ENCODE peak calls at places on chromosomes 16 and 17, in five cellular contexts. Z is psoas muscle, J is bronchial epithelial cell, Y is lung, H is sigmoid colon. R is an unnamed sample.

GRCh38 chr16:84885024-84885910 is 65.5 kb downstream of the CRISPLD2 start:
- DNase-seq in Z (no peak), J (no peak), Y (no peak), H (no peak), R (no peak)

GRCh38 chr17:77327181-77327565 is 186.4 kb downstream of the SEC14L1 start:
- DNase-seq in H (peak), J (no peak), Z (no peak), Y (peak), R (peak)

GRCh38 chr16:1167276-1168107 is 14.6 kb downstream of the CACNA1H start:
- DNase-seq in J (no peak), Y (peak), Z (no peak), H (no peak), R (no peak)

GRCh38 chr17:16512011-16512410 is 20.0 kb upstream of the LRRC75A start:
- DNase-seq in J (no peak), Z (no peak), H (no peak), Y (no peak), R (no peak)

GRCh38 chr16:69924777-69925191 is 26.4 kb upstream of the CLEC18A start:
- DNase-seq in Y (no peak), H (peak), J (peak), Z (peak), R (no peak)

GRCh38 chr17:58802188-58802587 is 46.5 kb downstream of the PPM1E start:
- DNase-seq in Z (no peak), J (no peak), Y (no peak), H (no peak), R (no peak)

GRCh38 chr17:1206016-1206787 is 26.4 kb upstream of the ABR start:
- DNase-seq in Z (no peak), Y (no peak), H (no peak), J (no peak), R (no peak)

GRCh38 chr16:72946474-72947194 is 101.3 kb downstream of the ZFHX3 start:
- DNase-seq in H (peak), J (no peak), Z (no peak), Y (no peak), R (no peak)

GRCh38 chr16:88436796-88437195 is 16.3 kb upstream of the ZFPM1 start:
- DNase-seq in H (no peak), Y (no peak), J (no peak), Z (no peak), R (no peak)

GRCh38 chr16:29734826-29735225 is 11.0 kb downstream of the C16orf54 start:
- DNase-seq in Y (no peak), Z (no peak), J (peak), H (no peak), R (no peak)

GRCh38 chr17:64718058-64718457 is 56.0 kb upstream of the SMURF2 start:
- DNase-seq in Z (no peak), Y (no peak), H (no peak), J (peak), R (no peak)

GRCh38 chr17:20771104-20771503 is 191.6 kb downstream of the CDRT15L2 start:
- DNase-seq in Z (no peak), Y (no peak), H (no peak), J (no peak), R (peak)

GRCh38 chr16:380837-381787 is 666 bp downstream of the PGAP6 start:
- DNase-seq in H (no peak), Z (peak), J (no peak), Y (no peak), R (peak)

GRCh38 chr17:69906306-69906705 is 168.7 kb upstream of the KCNJ16 start:
- DNase-seq in Y (no peak), J (no peak), Z (no peak), H (no peak), R (no peak)

GRCh38 chr17:44652727-44653126 is 3.5 kb upstream of the MEIOC start:
- DNase-seq in Z (no peak), J (no peak), H (no peak), Y (no peak), R (no peak)

GRCh38 chr17:44651228-44651627 is 5.0 kb upstream of the MEIOC start:
- DNase-seq in Z (no peak), Y (no peak), J (no peak), H (no peak), R (no peak)

GRCh38 chr17:44653954-44654353 is 2.3 kb upstream of the MEIOC start:
- DNase-seq in H (no peak), J (no peak), Y (no peak), Z (no peak), R (no peak)

GRCh38 chr17:44653384-44653783 is 2.9 kb upstream of the MEIOC start:
- DNase-seq in Z (no peak), Y (no peak), J (no peak), H (no peak), R (no peak)

GRCh38 chr17:44655983-44656700 is at the start of gene MEIOC:
- DNase-seq in Y (no peak), J (no peak), Z (no peak), H (no peak), R (no peak)
- TF ChIP-seq CTCF in Y (no peak), J (no peak), Z (no peak), H (no peak), R (no peak)

GRCh38 chr17:13014801-13015200 is 3.0 kb downstream of the ELAC2 start:
- DNase-seq in H (no peak), J (no peak), Y (no peak), Z (no peak), R (no peak)

GRCh38 chr17:13016881-13017622 is 775 bp downstream of the ELAC2 start:
- DNase-seq in J (peak), Y (no peak), Z (no peak), H (no peak), R (no peak)

GRCh38 chr17:13017623-13018462 is at the start of gene ELAC2:
- DNase-seq in Y (peak), J (peak), H (peak), Z (peak), R (peak)
- TF ChIP-seq CTCF in Y (no peak), J (peak), H (no peak), Z (peak), R (no peak)

GRCh38 chr16:17416461-17417221 is 54.1 kb downstream of the XYLT1 start:
- DNase-seq in J (no peak), Y (peak), H (no peak), Z (no peak), R (no peak)
- TF ChIP-seq CTCF in J (no peak), Y (no peak), H (no peak), Z (no peak), R (peak)

DNA sequence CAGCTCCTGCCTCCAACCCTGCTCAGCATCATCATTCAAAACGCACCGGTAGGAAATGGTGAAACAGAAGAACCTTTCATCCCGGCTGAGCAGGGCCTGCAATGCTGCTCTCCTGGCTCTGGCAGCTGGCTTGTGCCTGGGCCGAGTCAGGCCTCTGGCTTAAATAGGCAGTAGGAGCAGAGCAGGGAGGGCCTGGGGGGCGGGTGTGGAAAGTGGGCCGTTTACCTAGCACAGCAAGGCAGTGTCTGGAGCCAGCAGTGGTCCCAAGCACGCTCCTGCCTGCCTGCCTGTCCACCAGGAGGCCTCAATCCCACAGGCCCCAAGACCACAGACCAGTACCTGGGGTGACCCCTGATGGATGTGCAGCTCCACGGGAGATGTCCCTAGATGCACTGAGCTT is 59.3 kb downstream of the SMPD3 start:
- DNase-seq in Y (no peak), Z (no peak), J (no peak), H (no peak), R (no peak)
- TF ChIP-seq CTCF in Y (no peak), Z (no peak), J (no peak), H (no peak), R (no peak)

GRCh38 chr16:78237856-78238255 is 138.4 kb downstream of the WWOX start:
- DNase-seq in Y (no peak), H (no peak), J (no peak), Z (no peak), R (no peak)
- TF ChIP-seq CTCF in Y (no peak), H (no peak), J (no peak), Z (no peak), R (no peak)

DNA sequence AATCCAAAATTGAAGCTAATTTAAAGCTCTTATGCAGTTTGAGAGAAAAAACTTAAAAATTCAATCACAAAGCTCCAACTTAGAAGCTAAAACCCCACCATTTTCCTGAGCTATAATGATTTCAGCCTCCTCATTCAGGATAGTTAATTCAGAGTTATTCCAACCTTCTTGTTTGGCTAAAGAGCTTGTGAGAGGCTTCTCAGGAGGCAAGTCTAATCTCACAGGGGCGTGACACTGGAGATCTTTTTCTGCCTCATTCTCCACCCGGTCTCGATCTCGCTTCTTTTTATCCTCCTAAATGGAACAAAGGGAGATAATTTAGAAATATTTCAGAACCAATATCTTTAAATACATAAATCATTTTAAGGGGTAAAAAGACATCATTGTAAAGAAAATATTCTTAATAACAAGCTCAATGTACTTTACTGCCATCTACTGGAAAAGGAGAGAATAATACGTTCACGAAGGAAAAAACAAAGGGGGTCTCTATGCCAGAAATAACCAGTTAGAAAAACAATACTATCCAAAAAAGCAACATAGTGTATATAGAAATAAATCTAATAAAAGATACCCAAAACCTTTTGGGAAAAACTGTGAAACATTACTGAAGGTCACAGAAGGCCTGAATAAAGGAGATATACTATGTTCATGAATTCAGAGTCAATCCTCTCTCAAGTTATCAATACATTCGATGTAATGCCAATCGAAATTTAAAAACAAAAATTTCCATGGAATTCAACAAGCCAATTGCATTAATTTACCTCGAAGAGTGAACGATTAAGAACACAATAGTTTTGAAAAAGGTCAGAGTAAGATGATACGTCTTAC is 13.9 kb downstream of the BRD7 start:
- DNase-seq in Z (no peak), J (peak), Y (no peak), H (no peak), R (no peak)
- TF ChIP-seq CTCF in Z (peak), J (peak), Y (peak), H (peak), R (peak)

GRCh38 chr17:79022507-79022991 is 1.4 kb upstream of the C1QTNF1 start:
- DNase-seq in Y (no peak), J (no peak), H (peak), Z (no peak), R (no peak)

GRCh38 chr17:79023180-79023705 is 726 bp upstream of the C1QTNF1 start:
- DNase-seq in H (peak), Y (no peak), Z (no peak), J (no peak), R (no peak)

GRCh38 chr17:79024901-79025737 is 1.1 kb downstream of the C1QTNF1 start:
- DNase-seq in J (no peak), Y (no peak), Z (peak), H (peak), R (no peak)

GRCh38 chr17:79026345-79027273 is 2.6 kb downstream of the C1QTNF1 start:
- DNase-seq in J (peak), Y (no peak), H (peak), Z (peak), R (no peak)

GRCh38 chr17:79023886-79024771 is at the start of gene C1QTNF1:
- DNase-seq in Y (no peak), Z (peak), J (no peak), H (peak), R (no peak)
- TF ChIP-seq CTCF in Y (no peak), Z (peak), J (peak), H (peak), R (peak)

GRCh38 chr17:73455767-73456166 is 144.0 kb upstream of the CDC42EP4 start:
- DNase-seq in Y (no peak), Z (no peak), H (no peak), J (no peak), R (no peak)

GRCh38 chr17:73455050-73455687 is 143.4 kb upstream of the CDC42EP4 start:
- DNase-seq in J (no peak), H (no peak), Z (no peak), Y (no peak), R (no peak)

GRCh38 chr17:73453090-73453489 is 141.3 kb upstream of the CDC42EP4 start:
- DNase-seq in H (no peak), Y (no peak), J (no peak), Z (no peak), R (no peak)

GRCh38 chr17:73452056-73452455 is 140.3 kb upstream of the CDC42EP4 start:
- DNase-seq in Z (no peak), J (no peak), Y (no peak), H (no peak), R (no peak)
- TF ChIP-seq CTCF in Z (no peak), J (no peak), Y (no peak), H (no peak), R (no peak)

GRCh38 chr16:66758086-66758485 is 6.7 kb upstream of the DYNC1LI2 start:
- DNase-seq in Z (no peak), Y (no peak), H (no peak), J (no peak), R (no peak)
- TF ChIP-seq CTCF in Z (no peak), Y (no peak), H (no peak), J (no peak), R (no peak)